ENCODE peak calls at places on chromosomes 6 and 20, in eight cellular contexts. One of them, this sample, is unnamed.

GRCh38 chr20:45461225-45461624 is 8.3 kb upstream of the WFDC2 start:
- DNase-seq in kidney: no peak
- DNase-seq in psoas muscle: no peak
- DNase-seq in CD8-positive, alpha-beta T cell: no peak
- DNase-seq in GM23338: no peak
- DNase-seq in tibial artery: no peak
- DNase-seq in K562: no peak
- DNase-seq in breast epithelium: no peak
- DNase-seq in this sample: no peak

GRCh38 chr6:146914563-146915483 is 289.4 kb upstream of the STXBP5 start:
- DNase-seq in kidney: no peak
- DNase-seq in psoas muscle: peak; percentile 48
- DNase-seq in CD8-positive, alpha-beta T cell: no peak
- DNase-seq in GM23338: no peak
- DNase-seq in tibial artery: peak; percentile 54
- DNase-seq in K562: peak; percentile 85
- DNase-seq in breast epithelium: no peak
- DNase-seq in this sample: no peak

GRCh38 chr20:25288291-25289181 is 40.7 kb downstream of the PYGB start:
- DNase-seq in kidney: peak; percentile 66
- DNase-seq in psoas muscle: peak; percentile 44
- DNase-seq in CD8-positive, alpha-beta T cell: no peak
- DNase-seq in GM23338: no peak
- DNase-seq in tibial artery: no peak
- DNase-seq in K562: no peak
- DNase-seq in breast epithelium: no peak
- DNase-seq in this sample: no peak

GRCh38 chr20:38034108-38034649 is 633 bp downstream of the RPRD1B start:
- DNase-seq in kidney: no peak
- DNase-seq in psoas muscle: no peak
- DNase-seq in CD8-positive, alpha-beta T cell: no peak
- DNase-seq in GM23338: no peak
- DNase-seq in tibial artery: no peak
- DNase-seq in K562: peak; percentile 26
- DNase-seq in breast epithelium: no peak
- DNase-seq in this sample: no peak

GRCh38 chr6:33595001-33595846 is 15.1 kb upstream of the BAK1 start:
- DNase-seq in kidney: no peak
- DNase-seq in psoas muscle: no peak
- DNase-seq in CD8-positive, alpha-beta T cell: no peak
- DNase-seq in GM23338: no peak
- DNase-seq in tibial artery: no peak
- DNase-seq in K562: no peak
- DNase-seq in breast epithelium: no peak
- DNase-seq in this sample: no peak

GRCh38 chr6:40956871-40957270 is 82.2 kb downstream of the UNC5CL start:
- DNase-seq in kidney: no peak
- DNase-seq in psoas muscle: no peak
- DNase-seq in CD8-positive, alpha-beta T cell: no peak
- DNase-seq in GM23338: no peak
- DNase-seq in tibial artery: no peak
- DNase-seq in K562: no peak
- DNase-seq in breast epithelium: no peak
- DNase-seq in this sample: no peak

GRCh38 chr6:32337166-32337805 is 34.4 kb downstream of the TSBP1 start:
- DNase-seq in kidney: no peak
- DNase-seq in psoas muscle: no peak
- DNase-seq in CD8-positive, alpha-beta T cell: no peak
- DNase-seq in GM23338: no peak
- DNase-seq in tibial artery: no peak
- DNase-seq in K562: no peak
- DNase-seq in breast epithelium: no peak
- DNase-seq in this sample: no peak

GRCh38 chr6:132063204-132063603 is 112.0 kb upstream of the CCN2 start:
- DNase-seq in kidney: no peak
- DNase-seq in psoas muscle: no peak
- DNase-seq in CD8-positive, alpha-beta T cell: no peak
- DNase-seq in GM23338: no peak
- DNase-seq in tibial artery: no peak
- DNase-seq in K562: no peak
- DNase-seq in breast epithelium: no peak
- DNase-seq in this sample: no peak

GRCh38 chr6:139472341-139473038 is 98.0 kb upstream of the CITED2 start:
- DNase-seq in kidney: no peak
- DNase-seq in psoas muscle: no peak
- DNase-seq in CD8-positive, alpha-beta T cell: no peak
- DNase-seq in GM23338: no peak
- DNase-seq in tibial artery: no peak
- DNase-seq in K562: no peak
- DNase-seq in breast epithelium: no peak
- DNase-seq in this sample: no peak

GRCh38 chr20:33909331-33909921 is 84.3 kb upstream of the RALY start:
- DNase-seq in kidney: no peak
- DNase-seq in psoas muscle: no peak
- DNase-seq in CD8-positive, alpha-beta T cell: no peak
- DNase-seq in GM23338: no peak
- DNase-seq in tibial artery: no peak
- DNase-seq in K562: no peak
- DNase-seq in breast epithelium: no peak
- DNase-seq in this sample: peak; percentile 69

GRCh38 chr6:74182992-74183391 is 487.0 kb downstream of the CD109 start:
- DNase-seq in kidney: no peak
- DNase-seq in psoas muscle: peak; percentile 55
- DNase-seq in CD8-positive, alpha-beta T cell: no peak
- DNase-seq in GM23338: no peak
- DNase-seq in tibial artery: no peak
- DNase-seq in K562: no peak
- DNase-seq in breast epithelium: no peak
- DNase-seq in this sample: no peak

GRCh38 chr6:169825558-169826225 is 74.3 kb downstream of the ERMARD start:
- DNase-seq in kidney: no peak
- DNase-seq in psoas muscle: no peak
- DNase-seq in CD8-positive, alpha-beta T cell: no peak
- DNase-seq in GM23338: no peak
- DNase-seq in tibial artery: no peak
- DNase-seq in K562: no peak
- DNase-seq in breast epithelium: no peak
- DNase-seq in this sample: no peak

GRCh38 chr6:79034865-79035264 is 43.2 kb downstream of the PHIP start:
- DNase-seq in kidney: no peak
- DNase-seq in psoas muscle: no peak
- DNase-seq in CD8-positive, alpha-beta T cell: no peak
- DNase-seq in GM23338: no peak
- DNase-seq in tibial artery: no peak
- DNase-seq in K562: no peak
- DNase-seq in breast epithelium: no peak
- DNase-seq in this sample: no peak

GRCh38 chr6:137092018-137092417 is 47.3 kb upstream of the IL20RA start:
- DNase-seq in kidney: no peak
- DNase-seq in psoas muscle: no peak
- DNase-seq in CD8-positive, alpha-beta T cell: no peak
- DNase-seq in GM23338: no peak
- DNase-seq in tibial artery: no peak
- DNase-seq in K562: no peak
- DNase-seq in breast epithelium: no peak
- DNase-seq in this sample: no peak

DNA sequence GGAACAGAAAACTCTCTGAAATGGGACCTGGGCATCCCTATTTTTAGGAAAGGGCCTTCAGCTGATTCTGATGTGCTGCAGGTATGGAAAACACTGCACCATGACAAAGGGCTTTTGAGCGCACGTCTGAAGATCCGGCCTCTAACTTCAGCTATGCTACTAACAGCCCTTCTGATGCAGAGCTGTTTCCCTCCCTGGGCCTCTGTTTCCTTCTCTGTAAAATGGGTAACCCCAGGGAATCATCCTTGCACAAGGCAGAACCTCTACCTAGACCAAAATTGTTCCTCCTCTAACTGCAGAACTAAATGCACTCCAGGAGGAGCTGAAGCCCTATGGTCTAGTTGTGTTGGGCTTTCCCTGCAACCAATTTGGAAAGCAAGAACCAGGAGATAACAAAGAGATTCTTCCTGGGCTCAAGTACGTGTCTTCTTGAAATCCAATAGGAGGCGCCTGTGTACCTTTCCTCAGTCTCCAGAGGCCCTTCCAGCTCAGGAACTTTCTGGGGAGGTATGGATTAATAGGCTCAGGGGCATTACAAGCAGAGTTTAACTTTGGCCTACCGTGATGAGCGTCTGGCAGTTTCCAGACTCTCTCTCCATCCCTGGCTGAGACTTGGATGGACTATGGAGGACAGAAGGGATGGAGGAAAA is 5.9 kb downstream of the GPX5 start:
- DNase-seq in kidney: no peak
- DNase-seq in psoas muscle: no peak
- DNase-seq in CD8-positive, alpha-beta T cell: no peak
- DNase-seq in GM23338: peak; percentile 85
- DNase-seq in tibial artery: no peak
- DNase-seq in K562: peak; percentile 67
- DNase-seq in breast epithelium: no peak
- DNase-seq in this sample: no peak
- TF ChIP-seq CTCF in kidney: no peak
- TF ChIP-seq CTCF in psoas muscle: no peak
- TF ChIP-seq CTCF in CD8-positive, alpha-beta T cell: no peak
- TF ChIP-seq CTCF in GM23338: peak; percentile 75
- TF ChIP-seq CTCF in tibial artery: no peak
- TF ChIP-seq CTCF in K562: peak; percentile 80
- TF ChIP-seq CTCF in breast epithelium: no peak
- TF ChIP-seq CTCF in this sample: no peak

DNA sequence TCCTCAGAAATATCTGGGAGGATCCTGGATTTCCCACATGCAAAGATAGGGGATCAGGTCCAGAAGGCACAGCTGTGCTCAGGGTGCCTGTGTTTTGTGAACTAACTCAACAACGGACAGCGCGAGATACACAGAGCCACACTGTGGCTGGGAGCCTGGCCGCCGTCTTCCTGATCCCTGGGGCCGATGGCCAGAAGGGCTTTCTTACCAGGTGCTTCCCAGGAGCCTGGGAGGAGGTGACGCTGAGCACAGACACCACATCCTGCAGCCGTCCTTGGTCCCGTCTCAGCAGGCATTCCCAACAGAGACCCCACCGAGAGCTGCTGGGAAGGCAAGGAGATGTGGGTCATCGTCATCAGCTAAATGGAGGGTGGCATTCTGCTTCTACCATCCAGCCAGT is 144.6 kb upstream of the AFDN start:
- DNase-seq in kidney: no peak
- DNase-seq in psoas muscle: no peak
- DNase-seq in CD8-positive, alpha-beta T cell: no peak
- DNase-seq in GM23338: no peak
- DNase-seq in tibial artery: no peak
- DNase-seq in K562: no peak
- DNase-seq in breast epithelium: no peak
- DNase-seq in this sample: no peak
- H3K27ac ChIP-seq in kidney: peak overlapping the region; percentile 30
- H3K27ac ChIP-seq in psoas muscle: peak overlapping the region; percentile 77
- H3K27ac ChIP-seq in CD8-positive, alpha-beta T cell: no peak overlapping the region
- H3K27ac ChIP-seq in GM23338: no peak overlapping the region
- H3K27ac ChIP-seq in tibial artery: no peak overlapping the region
- H3K27ac ChIP-seq in K562: no peak overlapping the region
- H3K27ac ChIP-seq in breast epithelium: peak overlapping the region; percentile 79
- H3K27ac ChIP-seq in this sample: peak overlapping the region; percentile 30

GRCh38 chr6:30556714-30556963 is 350 bp upstream of the GNL1 start:
- DNase-seq in kidney: peak; percentile 95
- DNase-seq in psoas muscle: peak; percentile 93
- DNase-seq in CD8-positive, alpha-beta T cell: peak; percentile 81
- DNase-seq in GM23338: peak; percentile 98
- DNase-seq in tibial artery: peak; percentile 95
- DNase-seq in K562: peak; percentile 97
- DNase-seq in breast epithelium: peak; percentile 80
- DNase-seq in this sample: peak; percentile 94

GRCh38 chr6:30556964-30557682 is at the start of gene PRR3:
- DNase-seq in kidney: peak; percentile 94
- DNase-seq in psoas muscle: peak; percentile 90
- DNase-seq in CD8-positive, alpha-beta T cell: peak; percentile 62
- DNase-seq in GM23338: peak; percentile 96
- DNase-seq in tibial artery: peak; percentile 71
- DNase-seq in K562: peak; percentile 93
- DNase-seq in breast epithelium: peak; percentile 67
- DNase-seq in this sample: peak; percentile 85

GRCh38 chr6:30555428-30556005 is 772 bp downstream of the GNL1 start:
- DNase-seq in kidney: peak; percentile 84
- DNase-seq in psoas muscle: peak; percentile 75
- DNase-seq in CD8-positive, alpha-beta T cell: no peak
- DNase-seq in GM23338: peak; percentile 71
- DNase-seq in tibial artery: peak; percentile 46
- DNase-seq in K562: peak; percentile 67
- DNase-seq in breast epithelium: peak; percentile 56
- DNase-seq in this sample: peak; percentile 31

GRCh38 chr6:30556006-30556713 is at the start of gene GNL1:
- DNase-seq in kidney: peak; percentile 99
- DNase-seq in psoas muscle: peak; percentile 96
- DNase-seq in CD8-positive, alpha-beta T cell: peak; percentile 98
- DNase-seq in GM23338: peak; percentile 98
- DNase-seq in tibial artery: peak; percentile 90
- DNase-seq in K562: peak; percentile 99
- DNase-seq in breast epithelium: peak; percentile 98
- DNase-seq in this sample: peak; percentile 98

GRCh38 chr6:30557683-30557981 is 537 bp downstream of the PRR3 start:
- DNase-seq in kidney: no peak
- DNase-seq in psoas muscle: no peak
- DNase-seq in CD8-positive, alpha-beta T cell: peak; percentile 24
- DNase-seq in GM23338: no peak
- DNase-seq in tibial artery: no peak
- DNase-seq in K562: peak; percentile 83
- DNase-seq in breast epithelium: no peak
- DNase-seq in this sample: no peak
- H3K36me3 ChIP-seq in kidney: peaks cover 22% of the 10 kb centered on the region
- H3K36me3 ChIP-seq in psoas muscle: peaks cover 9% of the 10 kb centered on the region
- H3K36me3 ChIP-seq in CD8-positive, alpha-beta T cell: peaks cover 17% of the 10 kb centered on the region
- H3K36me3 ChIP-seq in GM23338: peaks cover 1% of the 10 kb centered on the region
- H3K36me3 ChIP-seq in tibial artery: peaks cover 6% of the 10 kb centered on the region
- H3K36me3 ChIP-seq in K562: peaks cover 63% of the 10 kb centered on the region
- H3K36me3 ChIP-seq in breast epithelium: no peaks in the 10 kb centered on the region
- H3K36me3 ChIP-seq in this sample: peaks cover 16% of the 10 kb centered on the region

DNA sequence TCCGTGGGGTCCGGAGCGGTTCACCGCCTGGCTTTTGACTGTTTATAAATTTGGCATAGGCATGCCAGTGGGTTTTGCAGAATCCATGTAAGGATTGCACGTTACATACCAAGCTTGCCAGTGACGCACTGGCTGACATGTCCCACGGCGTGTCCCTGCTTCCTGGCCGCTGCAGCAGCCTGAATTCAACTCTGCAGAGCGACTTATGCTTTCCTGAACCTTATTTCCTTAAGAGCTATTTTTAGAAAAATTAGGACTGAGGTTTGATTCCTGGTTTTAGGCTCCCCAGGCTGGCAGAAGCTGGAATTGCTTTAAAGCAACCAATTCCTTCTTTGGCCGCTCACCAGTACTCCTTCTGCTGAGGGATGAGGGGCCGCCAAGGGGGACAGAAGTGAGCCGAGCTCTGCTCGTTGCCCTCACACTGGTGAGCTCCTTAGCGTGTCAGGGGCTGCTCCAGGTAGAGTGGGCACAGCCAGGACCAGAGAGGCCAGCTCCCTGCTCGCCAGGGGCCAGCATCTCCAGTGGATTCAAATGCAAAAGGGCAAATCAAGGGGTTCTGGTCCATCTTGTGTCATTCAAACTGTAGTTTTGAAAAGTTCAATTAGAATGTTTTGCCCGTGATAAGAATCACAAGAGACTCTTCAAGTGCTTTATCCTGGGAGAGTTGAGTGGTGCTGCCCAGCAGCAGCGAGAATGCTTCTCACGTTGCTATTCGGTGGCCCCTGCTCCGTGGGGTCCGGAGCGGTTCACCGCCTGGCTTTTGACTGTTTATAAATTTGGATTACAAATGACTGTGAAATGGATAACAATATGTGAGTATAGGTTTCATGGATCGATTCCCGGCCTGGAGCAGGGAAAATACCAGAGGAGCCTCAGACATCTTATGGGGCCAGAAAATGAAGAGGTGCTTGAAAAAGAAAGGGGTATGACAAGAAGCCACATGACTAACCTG is 17.5 kb upstream of the IRF4 start:
- DNase-seq in kidney: peak; percentile 74
- DNase-seq in psoas muscle: no peak
- DNase-seq in CD8-positive, alpha-beta T cell: no peak
- DNase-seq in GM23338: peak; percentile 43
- DNase-seq in tibial artery: no peak
- DNase-seq in K562: no peak
- DNase-seq in breast epithelium: no peak
- DNase-seq in this sample: no peak
- TF ChIP-seq CTCF in kidney: peak; percentile 20
- TF ChIP-seq CTCF in psoas muscle: no peak
- TF ChIP-seq CTCF in CD8-positive, alpha-beta T cell: no peak
- TF ChIP-seq CTCF in GM23338: peak; percentile 13
- TF ChIP-seq CTCF in tibial artery: peak; percentile 6
- TF ChIP-seq CTCF in K562: peak; percentile 15
- TF ChIP-seq CTCF in breast epithelium: no peak
- TF ChIP-seq CTCF in this sample: no peak

This sample was measured in lung.